ENCODE peak calls at places on chromosomes 11 and 22, in seven cellular contexts. H, J, N, A, X, D and R are unnamed samples.
A peak's percentile ranks its signal among the peaks of the same experiment; 100 is the strongest.

GRCh38 chr11:66068923-66069714 is 953 bp upstream of the PACS1 start:
- DNase-seq in H (peak; percentile 57), J (no peak), N (peak; percentile 51), A (peak; percentile 92), X (peak; percentile 59), D (peak; percentile 59), R (no peak)

GRCh38 chr22:17665884-17666283 is 27.3 kb downstream of the BCL2L13 start:
- DNase-seq in H (no peak), J (no peak), N (no peak), A (no peak), X (no peak), D (no peak), R (no peak)

GRCh38 chr22:29824677-29825076 is 13.4 kb downstream of the ASCC2 start:
- DNase-seq in H (no peak), J (no peak), N (no peak), A (no peak), X (no peak), D (no peak), R (no peak)

GRCh38 chr11:11010624-11011127 is 152.8 kb upstream of the ZBED5 start:
- DNase-seq in H (peak; percentile 51), J (peak; percentile 33), N (no peak), A (peak; percentile 69), X (no peak), D (no peak), R (no peak)

GRCh38 chr11:93330446-93330984 is at the start of gene DEUP1:
- DNase-seq in H (peak; percentile 70), J (peak; percentile 90), N (no peak), A (peak; percentile 59), X (no peak), D (no peak), R (peak; percentile 80)

GRCh38 chr11:75279273-75279672 is 38.7 kb downstream of the TPBGL start:
- DNase-seq in H (peak; percentile 30), J (no peak), N (no peak), A (peak; percentile 40), X (no peak), D (no peak), R (no peak)

GRCh38 chr11:125390949-125391348 is 105.1 kb downstream of the FEZ1 start:
- DNase-seq in H (peak; percentile 23), J (no peak), N (no peak), A (peak; percentile 55), X (peak; percentile 9), D (peak; percentile 32), R (no peak)

GRCh38 chr11:46116007-46116711 is 5.1 kb downstream of the PHF21A start:
- DNase-seq in H (no peak), J (no peak), N (no peak), A (no peak), X (no peak), D (no peak), R (no peak)

GRCh38 chr11:78078218-78079167 is 1.2 kb downstream of the NDUFC2 start:
- DNase-seq in H (no peak), J (peak; percentile 8), N (no peak), A (peak; percentile 22), X (no peak), D (no peak), R (no peak)

GRCh38 chr11:37861671-37862070 is 1263.6 kb upstream of the RAG2 start:
- DNase-seq in H (no peak), J (no peak), N (no peak), A (no peak), X (no peak), D (no peak), R (no peak)

GRCh38 chr11:45580399-45580798 is 85.0 kb downstream of the CHST1 start:
- DNase-seq in H (peak; percentile 82), J (peak; percentile 79), N (no peak), A (peak; percentile 66), X (peak; percentile 20), D (no peak), R (peak; percentile 49)

GRCh38 chr22:38222797-38223119 is 21.0 kb downstream of the MAFF start:
- DNase-seq in H (no peak), J (no peak), N (no peak), A (no peak), X (no peak), D (no peak), R (no peak)

GRCh38 chr22:28139993-28140392 is 220.9 kb upstream of the PITPNB start:
- DNase-seq in H (peak; percentile 5), J (no peak), N (no peak), A (no peak), X (peak; percentile 85), D (peak; percentile 85), R (no peak)

GRCh38 chr22:19823638-19824196 is 31.0 kb downstream of the GNB1L start:
- DNase-seq in H (no peak), J (no peak), N (no peak), A (no peak), X (no peak), D (no peak), R (no peak)

GRCh38 chr11:9001736-9002135 is 2.1 kb downstream of the NRIP3 start:
- DNase-seq in H (no peak), J (no peak), N (no peak), A (no peak), X (peak; percentile 86), D (peak; percentile 91), R (no peak)

GRCh38 chr11:31450841-31451240 is 58.6 kb downstream of the IMMP1L start:
- DNase-seq in H (no peak), J (no peak), N (no peak), A (no peak), X (no peak), D (no peak), R (no peak)

GRCh38 chr11:120471131-120471530 is 40.4 kb upstream of the GRIK4 start:
- DNase-seq in H (no peak), J (no peak), N (no peak), A (no peak), X (peak; percentile 58), D (peak; percentile 75), R (no peak)

GRCh38 chr11:75100314-75100713 is 3.6 kb upstream of the OR2AT4 start:
- DNase-seq in H (no peak), J (no peak), N (no peak), A (no peak), X (peak; percentile 60), D (peak; percentile 59), R (no peak)

GRCh38 chr11:64864473-64865285 is 13.7 kb downstream of the EHD1 start:
- DNase-seq in H (peak; percentile 46), J (no peak), N (peak; percentile 69), A (no peak), X (peak; percentile 95), D (peak; percentile 88), R (no peak)

GRCh38 chr11:109041876-109042275 is 377.0 kb downstream of the DDX10 start:
- DNase-seq in H (no peak), J (no peak), N (no peak), A (no peak), X (no peak), D (no peak), R (no peak)

DNA sequence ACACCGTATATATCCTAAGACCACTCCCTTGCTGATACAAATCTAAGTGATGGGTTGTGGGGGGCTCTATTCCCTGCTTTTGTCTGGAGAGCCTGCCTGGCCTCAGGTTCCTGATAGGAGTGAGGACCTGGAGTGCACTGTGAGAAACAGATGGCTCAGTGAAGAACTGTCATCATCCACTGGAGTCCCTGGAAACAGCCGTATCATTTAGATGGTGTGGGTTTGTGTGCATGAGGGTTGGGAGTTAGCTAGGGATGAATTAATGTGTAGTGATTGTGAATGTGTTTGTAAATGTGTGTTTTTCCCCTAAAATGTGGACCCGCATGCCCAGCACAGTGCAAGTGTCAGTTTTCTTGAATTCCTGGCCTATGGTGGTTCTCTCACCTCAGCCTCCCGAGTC is 111.6 kb downstream of the CRYBB2 start:
- DNase-seq in H (no peak), J (no peak), N (no peak), A (no peak), X (no peak), D (no peak), R (no peak)
- TF ChIP-seq CTCF in H (no peak), J (no peak), N (no peak), A (no peak), X (no peak), D (no peak), R (no peak)

DNA sequence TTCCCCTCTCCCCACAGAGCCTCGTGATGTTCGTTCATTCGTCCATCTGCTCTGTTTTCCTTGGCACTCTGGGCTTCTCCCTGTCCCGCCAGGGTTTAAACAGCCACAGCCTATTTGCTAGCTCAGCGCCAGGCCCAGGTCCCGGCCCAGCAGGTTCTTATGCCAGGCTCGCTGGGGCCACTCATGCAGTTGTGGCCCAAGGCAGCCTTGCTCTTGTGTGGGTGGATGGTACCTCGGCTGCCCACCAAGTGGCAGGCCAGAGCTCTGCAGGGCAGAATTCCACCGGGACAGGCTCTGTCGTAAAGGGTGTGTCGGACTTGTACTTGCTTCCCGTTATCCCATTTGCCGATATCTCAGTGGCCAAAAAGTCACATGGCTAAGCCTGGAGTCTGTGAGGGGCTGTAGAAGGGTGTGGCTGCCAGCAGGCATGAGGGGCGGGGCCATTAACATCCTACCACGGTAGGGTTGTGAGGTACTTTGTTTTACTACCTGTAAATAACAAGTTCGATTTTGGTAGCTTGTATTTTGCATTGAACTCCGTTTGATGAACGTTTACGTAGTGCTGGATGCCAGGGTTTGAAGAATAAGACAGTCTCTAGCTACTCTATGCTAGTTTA is 7.9 kb downstream of the FAM118A start:
- DNase-seq in H (no peak), J (no peak), N (peak; percentile 67), A (peak; percentile 68), X (no peak), D (peak; percentile 6), R (no peak)
- TF ChIP-seq CTCF in H (peak; percentile 28), J (peak; percentile 11), N (peak; percentile 70), A (peak; percentile 37), X (no peak), D (peak; percentile 50), R (no peak)

GRCh38 chr11:839875-840617 is 2.3 kb downstream of the POLR2L start:
- DNase-seq in H (no peak), J (no peak), N (no peak), A (no peak), X (no peak), D (no peak), R (no peak)
- TF ChIP-seq CTCF in H (peak; percentile 45), J (peak; percentile 11), N (no peak), A (peak; percentile 56), X (peak; percentile 32), D (peak; percentile 60), R (peak; percentile 24)

GRCh38 chr11:117946842-117947526 is 17.8 kb upstream of the TMPRSS13 start:
- DNase-seq in H (peak; percentile 90), J (peak; percentile 96), N (peak; percentile 41), A (peak; percentile 91), X (peak; percentile 90), D (peak; percentile 90), R (peak; percentile 92)

GRCh38 chr11:117950999-117951961 is 22.1 kb upstream of the TMPRSS13 start:
- DNase-seq in H (no peak), J (peak; percentile 20), N (no peak), A (no peak), X (no peak), D (no peak), R (no peak)

GRCh38 chr11:117953029-117953671 is 23.9 kb upstream of the TMPRSS13 start:
- DNase-seq in H (no peak), J (no peak), N (no peak), A (no peak), X (no peak), D (no peak), R (no peak)

GRCh38 chr11:117949062-117949461 is 19.9 kb upstream of the TMPRSS13 start:
- DNase-seq in H (no peak), J (no peak), N (no peak), A (no peak), X (no peak), D (no peak), R (no peak)

DNA sequence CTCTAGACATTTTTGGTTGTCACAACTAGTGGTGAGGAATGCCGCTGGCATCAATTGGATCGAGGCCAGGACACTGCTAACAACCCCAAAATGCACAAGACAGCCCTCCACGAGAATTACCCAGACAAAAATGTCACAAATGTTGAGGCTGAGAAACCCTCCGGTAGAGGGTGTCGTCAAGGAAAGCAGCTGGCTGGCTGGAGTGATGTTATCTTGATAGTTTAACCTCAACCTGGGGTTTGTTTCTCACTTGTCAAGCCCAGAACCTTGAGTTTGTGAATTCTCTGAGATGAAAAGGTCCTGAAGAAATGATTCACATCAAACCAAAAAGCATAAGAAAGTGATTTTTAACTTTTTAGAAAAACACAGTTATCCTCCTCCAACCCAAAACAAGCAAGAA is 21.1 kb upstream of the TMPRSS13 start:
- DNase-seq in H (peak; percentile 27), J (no peak), N (no peak), A (no peak), X (no peak), D (peak; percentile 1), R (no peak)
- TF ChIP-seq CTCF in H (peak; percentile 22), J (no peak), N (no peak), A (no peak), X (no peak), D (peak; percentile 45), R (no peak)